ENCODE peak calls at places on chromosomes 2 and 18, in six cellular contexts. H is stomach, L is thyroid gland, C is adrenal gland, W is breast epithelium, F is ovary. U is an unnamed sample. For H3K27me3 and H3K4me1, the result is how much of the 10 kb centered on the place peaks cover.

GRCh38 chr2:112644933-112645395 is 775 bp upstream of the SLC20A1 start:
- DNase-seq in H (no peak), C (no peak), W (no peak), L (no peak), F (no peak), U (no peak)

GRCh38 chr2:67566292-67566691 is 169.2 kb downstream of the ETAA1 start:
- DNase-seq in W (no peak), H (peak), L (no peak), C (no peak), F (no peak), U (no peak)

GRCh38 chr2:169139145-169139544 is 69.8 kb downstream of the DHRS9 start:
- DNase-seq in H (no peak), L (no peak), F (no peak), C (no peak), W (no peak), U (no peak)

GRCh38 chr2:120641366-120641771 is 94.3 kb upstream of the GLI2 start:
- DNase-seq in W (no peak), H (no peak), F (no peak), L (no peak), C (peak), U (no peak)

GRCh38 chr2:128510701-128511100 is 192.0 kb upstream of the HS6ST1 start:
- DNase-seq in W (no peak), C (no peak), H (no peak), F (no peak), L (no peak), U (no peak)

GRCh38 chr2:205543262-205543843 is 138.9 kb upstream of the NRP2 start:
- DNase-seq in F (no peak), C (no peak), L (no peak), H (no peak), W (no peak), U (no peak)

GRCh38 chr18:3869848-3870247 is 419.9 kb downstream of the TGIF1 start:
- DNase-seq in C (no peak), W (no peak), F (no peak), L (no peak), H (no peak), U (no peak)

GRCh38 chr2:59888015-59888414 is 665.4 kb downstream of the BCL11A start:
- DNase-seq in H (no peak), F (no peak), C (no peak), L (no peak), W (no peak), U (peak)

GRCh38 chr2:157420771-157421323 is 23.0 kb downstream of the CYTIP start:
- DNase-seq in C (no peak), F (no peak), L (no peak), H (no peak), W (no peak), U (no peak)

GRCh38 chr2:24972315-24972958 is 682 bp upstream of the DNAJC27 start:
- DNase-seq in H (no peak), F (peak), C (peak), W (peak), L (peak), U (peak)

GRCh38 chr2:195364015-195364965 is 292.7 kb upstream of the SLC39A10 start:
- DNase-seq in H (no peak), F (no peak), L (no peak), C (no peak), W (no peak), U (no peak)

GRCh38 chr2:192828175-192828574 is 633.4 kb upstream of the TMEFF2 start:
- DNase-seq in H (no peak), L (no peak), W (no peak), F (peak), C (no peak), U (no peak)

GRCh38 chr18:29087616-29088246 is 910.8 kb upstream of the CDH2 start:
- DNase-seq in F (no peak), H (no peak), L (no peak), C (no peak), W (no peak), U (no peak)

GRCh38 chr2:54968561-54969218 is 81.6 kb downstream of the RTN4 start:
- DNase-seq in C (no peak), W (no peak), H (no peak), F (no peak), L (no peak), U (no peak)
- H3K27me3 ChIP-seq in C (under half), W (under half), H (under half), F (under half), L (under half), U (under half)

DNA sequence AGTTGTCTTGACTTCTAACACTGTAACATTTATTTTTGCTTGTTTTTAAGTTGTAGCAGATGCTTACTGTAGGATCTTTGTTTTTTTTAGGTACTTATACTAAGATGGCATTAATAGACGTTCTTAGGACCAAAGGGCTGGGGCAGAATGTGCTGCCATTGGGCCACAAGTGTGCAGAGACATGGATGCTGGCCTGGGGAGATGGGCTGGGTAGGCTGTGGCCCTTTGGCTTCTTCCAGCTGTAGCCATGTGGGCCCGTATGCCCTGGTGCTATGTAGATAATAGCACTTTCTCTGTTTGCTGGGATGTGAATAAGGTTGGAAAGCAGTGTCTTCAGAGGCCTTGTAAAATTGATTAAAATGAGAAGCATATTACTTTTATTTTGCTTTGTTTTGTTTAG is 18.8 kb downstream of the RAB31 start:
- DNase-seq in F (no peak), L (no peak), W (no peak), C (no peak), H (no peak), U (peak)
- H3K4me1 ChIP-seq in F (under half), L (under half), W (under half), C (under half), H (under half), U (under half)

DNA sequence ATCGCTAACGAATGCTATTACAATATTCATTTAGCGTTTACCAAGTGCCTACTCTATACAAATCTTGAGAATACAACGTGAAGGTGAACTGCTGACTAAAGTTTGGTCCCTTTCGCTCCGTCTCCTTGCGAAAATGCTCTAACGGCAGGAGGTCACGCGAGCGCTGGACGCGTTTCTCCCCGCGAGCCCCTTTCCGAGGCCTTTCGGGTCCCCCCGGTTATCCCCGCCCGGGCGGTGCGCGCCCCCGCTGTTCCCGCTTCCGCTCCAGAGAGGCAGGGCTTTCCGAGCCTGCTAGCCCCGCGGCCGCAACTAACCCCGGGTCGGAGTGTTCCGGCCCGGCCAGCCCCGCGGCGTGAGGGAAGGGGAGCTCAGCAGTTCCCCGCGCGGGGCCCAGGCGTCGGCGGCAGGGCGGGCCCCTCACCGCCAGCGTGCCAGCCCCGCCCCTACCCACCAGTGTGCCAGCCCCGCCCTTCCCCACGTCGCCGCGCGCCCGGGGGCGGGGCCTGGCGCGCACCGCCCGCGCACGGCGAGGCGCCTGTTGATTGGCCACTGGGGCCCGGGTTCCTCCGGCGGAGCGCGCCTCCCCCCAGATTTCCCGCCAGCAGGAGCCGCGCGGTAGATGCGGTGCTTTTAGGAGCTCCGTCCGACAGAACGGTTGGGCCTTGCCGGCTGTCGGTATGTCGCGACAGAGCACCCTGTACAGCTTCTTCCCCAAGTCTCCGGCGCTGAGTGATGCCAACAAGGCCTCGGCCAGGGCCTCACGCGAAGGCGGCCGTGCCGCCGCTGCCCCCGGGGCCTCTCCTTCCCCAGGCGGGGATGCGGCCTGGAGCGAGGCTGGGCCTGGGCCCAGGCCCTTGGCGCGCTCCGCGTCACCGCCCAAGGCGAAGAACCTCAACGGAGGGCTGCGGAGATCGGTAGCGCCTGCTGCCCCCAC is at the start of gene MSH6:
- DNase-seq in H (peak), L (peak), F (peak), C (peak), W (peak), U (peak)
- TF ChIP-seq POLR2A in H (no peak), L (peak), F (peak), C (peak), W (peak), U (peak)

DNA sequence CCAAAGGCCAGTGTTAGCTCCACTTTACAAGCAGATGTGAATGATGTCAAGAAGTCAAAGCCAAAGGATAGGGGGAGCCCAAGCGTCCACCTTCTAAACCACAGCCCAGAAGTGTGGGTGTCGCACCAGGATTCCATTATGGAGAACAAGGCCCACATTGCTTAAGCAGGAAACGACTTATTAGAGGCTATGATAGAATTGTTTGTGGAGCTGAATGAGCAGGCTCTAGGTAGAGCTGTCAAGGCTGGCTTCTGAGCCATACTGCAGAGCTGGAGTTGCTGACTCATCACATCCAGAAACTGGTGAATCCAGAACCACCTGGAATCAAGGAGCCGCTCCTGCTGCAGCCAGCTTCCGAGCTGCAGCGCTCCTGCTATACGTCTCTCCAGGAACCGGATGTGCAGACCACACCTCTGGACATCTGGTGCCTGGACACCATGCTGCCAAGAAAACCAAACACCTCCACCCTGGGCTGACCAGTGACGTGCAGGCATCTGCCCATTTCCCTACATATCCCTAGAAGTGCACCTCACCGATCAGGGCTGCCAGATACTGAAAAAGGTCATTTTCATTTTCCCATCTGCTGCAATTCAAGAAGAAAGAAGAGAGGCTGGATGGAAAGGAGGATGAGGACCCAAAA is 6.2 kb upstream of the TWIST2 start:
- DNase-seq in H (no peak), L (no peak), C (no peak), W (no peak), F (no peak), U (no peak)
- H3K27me3 ChIP-seq in H (under half), L (under half), C (under half), W (under half), F (under half), U (under half)

GRCh38 chr2:46268986-46269385 is 28.2 kb upstream of the EPAS1 start:
- DNase-seq in F (no peak), W (no peak), L (no peak), H (no peak), C (no peak), U (no peak)
- H3K4me1 ChIP-seq in F (under half), W (under half), L (under half), H (under half), C (under half), U (under half)

GRCh38 chr2:19009510-19009909 is 348.9 kb downstream of the OSR1 start:
- DNase-seq in L (no peak), H (no peak), C (no peak), F (no peak), W (no peak), U (no peak)
- TF ChIP-seq POLR2A in L (no peak), H (no peak), C (no peak), F (no peak), W (no peak), U (no peak)

GRCh38 chr18:26322892-26323653 is 96.8 kb downstream of the TAF4B start:
- DNase-seq in L (no peak), W (no peak), C (no peak), F (no peak), H (no peak), U (no peak)

GRCh38 chr18:26332991-26333390 is 106.7 kb downstream of the TAF4B start:
- DNase-seq in W (no peak), C (no peak), F (no peak), H (no peak), L (no peak), U (no peak)

GRCh38 chr18:26327062-26327461 is 100.8 kb downstream of the TAF4B start:
- DNase-seq in W (no peak), H (no peak), L (no peak), C (no peak), F (no peak), U (no peak)
- H3K27me3 ChIP-seq in W (under half), H (under half), L (under half), C (under half), F (under half), U (under half)

GRCh38 chr2:64637931-64638330 is 15.8 kb downstream of the SERTAD2 start:
- DNase-seq in F (no peak), C (no peak), H (no peak), L (no peak), W (no peak), U (no peak)
- H3K4me1 ChIP-seq in F (under half), C (under half), H (half or more), L (under half), W (under half), U (under half)